ENCODE peak calls at places on chromosomes 6 and 20, in four cellular contexts. M is K562, J is HepG2, N is GM12878. R is an unnamed sample.

GRCh38 chr6:50925548-50925947 is 106.9 kb downstream of the TFAP2B start:
- DNase-seq in M (peak; percentile 25), J (no peak), N (no peak), R (no peak)

GRCh38 chr20:17787816-17788215 is 88.0 kb downstream of the BANF2 start:
- DNase-seq in M (no peak), J (no peak), N (no peak), R (no peak)

GRCh38 chr6:99822741-99823512 is 171.1 kb downstream of the MCHR2 start:
- DNase-seq in M (peak; percentile 46), J (peak; percentile 64), N (no peak), R (peak; percentile 47)

GRCh38 chr6:44681782-44682181 is 294.3 kb downstream of the CDC5L start:
- DNase-seq in M (no peak), J (no peak), N (no peak), R (no peak)

GRCh38 chr20:21389368-21389767 is 8.0 kb downstream of the NKX2-4 start:
- DNase-seq in M (no peak), J (no peak), N (no peak), R (no peak)

GRCh38 chr6:132511836-132512230 is 1.1 kb downstream of the STX7 start:
- DNase-seq in M (no peak), J (no peak), N (no peak), R (no peak)

GRCh38 chr6:111677186-111677990 is 71.7 kb upstream of the TRAF3IP2 start:
- DNase-seq in M (no peak), J (peak; percentile 61), N (no peak), R (no peak)

GRCh38 chr6:9540126-9540525 is 874.7 kb downstream of the TFAP2A start:
- DNase-seq in M (no peak), J (no peak), N (no peak), R (no peak)

GRCh38 chr20:16801919-16802651 is 53.9 kb downstream of the OTOR start:
- DNase-seq in M (peak; percentile 17), J (peak; percentile 66), N (peak; percentile 8), R (peak; percentile 40)

GRCh38 chr6:47093169-47093568 is 51.0 kb upstream of the ADGRF1 start:
- DNase-seq in M (no peak), J (no peak), N (no peak), R (no peak)

GRCh38 chr20:11716239-11716944 is 201.3 kb upstream of the BTBD3 start:
- DNase-seq in M (no peak), J (peak; percentile 62), N (no peak), R (peak; percentile 65)

GRCh38 chr6:130600880-130601341 is 226.3 kb upstream of the SMLR1 start:
- DNase-seq in M (no peak), J (no peak), N (no peak), R (no peak)

GRCh38 chr6:153858529-153858928 is 180.5 kb upstream of the OPRM1 start:
- DNase-seq in M (no peak), J (no peak), N (no peak), R (no peak)

GRCh38 chr6:89941847-89942497 is 47.7 kb downstream of the GJA10 start:
- DNase-seq in M (no peak), J (no peak), N (no peak), R (no peak)

GRCh38 chr6:68575765-68576439 is 59.2 kb upstream of the ADGRB3 start:
- DNase-seq in M (peak; percentile 34), J (no peak), N (no peak), R (peak; percentile 56)

GRCh38 chr6:166775923-166776220 is 148.8 kb upstream of the RPS6KA2 start:
- DNase-seq in M (peak; percentile 32), J (no peak), N (no peak), R (no peak)

GRCh38 chr6:5122504-5123112 is 37.5 kb downstream of the PPP1R3G start:
- DNase-seq in M (no peak), J (no peak), N (no peak), R (no peak)

GRCh38 chr6:127486934-127487333 is 27.7 kb upstream of the KIAA0408 start:
- DNase-seq in M (no peak), J (no peak), N (no peak), R (no peak)

GRCh38 chr6:130700397-130700796 is 126.8 kb upstream of the SMLR1 start:
- DNase-seq in M (no peak), J (no peak), N (no peak), R (no peak)

GRCh38 chr6:24931752-24932691 is 3.7 kb downstream of the RIPOR2 start:
- DNase-seq in M (no peak), J (no peak), N (peak; percentile 84), R (no peak)

GRCh38 chr20:50982372-50982771 is 23.8 kb downstream of the MOCS3 start:
- DNase-seq in M (no peak), J (peak; percentile 37), N (no peak), R (no peak)

GRCh38 chr6:39280247-39280731 is 33.9 kb downstream of the KCNK17 start:
- DNase-seq in M (no peak), J (no peak), N (no peak), R (no peak)

GRCh38 chr6:36318690-36319435 is 17.8 kb downstream of the BNIP5 start:
- DNase-seq in M (no peak), J (peak; percentile 33), N (no peak), R (no peak)

GRCh38 chr6:36204068-36204753 is 7.7 kb downstream of the BRPF3 start:
- DNase-seq in M (no peak), J (no peak), N (peak; percentile 27), R (no peak)

GRCh38 chr6:39899540-39900295 is 34.5 kb downstream of the MOCS1 start:
- DNase-seq in M (no peak), J (no peak), N (no peak), R (no peak)

GRCh38 chr6:87407896-87408720 is at the start of gene CFAP206:
- DNase-seq in M (peak; percentile 91), J (peak; percentile 67), N (peak; percentile 40), R (peak; percentile 85)

GRCh38 chr6:44052419-44053011 is 74.7 kb downstream of the MRPL14 start:
- DNase-seq in M (peak; percentile 82), J (no peak), N (no peak), R (peak; percentile 50)

GRCh38 chr6:22699046-22699639 is 129.8 kb downstream of the HDGFL1 start:
- DNase-seq in M (no peak), J (no peak), N (no peak), R (no peak)

GRCh38 chr6:126748141-126748540 is 370.3 kb upstream of the RSPO3 start:
- DNase-seq in M (no peak), J (no peak), N (no peak), R (no peak)

GRCh38 chr6:11354019-11354418 is 121.6 kb upstream of the NEDD9 start:
- DNase-seq in M (no peak), J (no peak), N (no peak), R (no peak)

GRCh38 chr20:57330998-57331397 is 1.4 kb downstream of the SPO11 start:
- DNase-seq in M (no peak), J (no peak), N (no peak), R (no peak)

GRCh38 chr6:134683783-134684765 is 265.8 kb downstream of the ALDH8A1 start:
- DNase-seq in M (no peak), J (no peak), N (no peak), R (no peak)

GRCh38 chr20:52192296-52193007 is 873 bp upstream of the ZFP64 start:
- DNase-seq in M (peak; percentile 71), J (peak; percentile 83), N (peak; percentile 35), R (no peak)

GRCh38 chr20:56636701-56637100 is 7.6 kb downstream of the TFAP2C start:
- DNase-seq in M (no peak), J (no peak), N (no peak), R (no peak)

GRCh38 chr6:71512256-71512655 is 223.6 kb downstream of the OGFRL1 start:
- DNase-seq in M (no peak), J (no peak), N (no peak), R (no peak)

GRCh38 chr6:71510856-71511255 is 222.2 kb downstream of the OGFRL1 start:
- DNase-seq in M (no peak), J (no peak), N (no peak), R (no peak)

GRCh38 chr6:71513036-71513435 is 224.4 kb downstream of the OGFRL1 start:
- DNase-seq in M (no peak), J (no peak), N (no peak), R (no peak)

GRCh38 chr6:71509142-71509541 is 220.5 kb downstream of the OGFRL1 start:
- DNase-seq in M (no peak), J (no peak), N (no peak), R (no peak)

GRCh38 chr6:71510057-71510713 is 221.6 kb downstream of the OGFRL1 start:
- DNase-seq in M (no peak), J (peak; percentile 9), N (no peak), R (peak; percentile 40)
- TF ChIP-seq SP1 in M (no peak), J (no peak), N (no peak), R (no peak)

GRCh38 chr6:124446966-124447365 is 515.3 kb upstream of the RNF217 start:
- DNase-seq in M (no peak), J (no peak), N (no peak), R (no peak)

GRCh38 chr6:124436803-124437202 is 525.4 kb upstream of the RNF217 start:
- DNase-seq in M (no peak), J (no peak), N (no peak), R (no peak)

GRCh38 chr6:124441430-124441829 is 520.8 kb upstream of the RNF217 start:
- DNase-seq in M (no peak), J (no peak), N (no peak), R (no peak)
- TF ChIP-seq FOXM1 in M (no peak), J (no peak), N (no peak), R (no peak)

DNA sequence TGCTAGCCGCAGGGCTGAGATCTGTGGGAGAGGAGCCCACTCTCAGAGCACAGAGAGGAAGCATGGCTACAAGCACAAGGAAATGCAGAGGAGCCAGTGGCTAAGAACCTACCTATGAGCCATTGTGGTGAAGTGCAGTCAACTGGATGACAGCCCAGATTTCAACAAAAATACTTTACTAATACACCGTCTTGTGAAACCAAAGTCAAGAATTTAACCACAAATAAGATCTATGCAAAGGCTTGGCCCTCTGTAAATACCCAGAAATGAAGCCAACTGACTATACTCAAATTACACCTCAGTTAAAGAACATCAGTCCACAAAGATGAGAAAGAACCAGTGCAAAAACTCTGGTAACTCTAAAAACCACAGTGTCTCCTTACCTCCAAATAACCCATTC is 40.1 kb upstream of the PTCHD4 start:
- DNase-seq in M (no peak), J (no peak), N (no peak), R (no peak)
- TF ChIP-seq SP1 in M (no peak), J (no peak), N (no peak), R (no peak)

GRCh38 chr20:45359406-45360148 is 3.4 kb upstream of the SYS1 start:
- DNase-seq in M (no peak), J (peak; percentile 82), N (no peak), R (no peak)
- TF ChIP-seq FOXM1 in M (no peak), J (peak; percentile 41), N (no peak), R (no peak)

R was measured in HEK293T.